ENCODE peak calls at places on chromosomes 13 and 19, in seven cellular contexts. Q is heart right ventricle; J is testis; D is BJ; T is stimulated activated CD4-positive, alpha-beta T cell treated with anti-CD3 and anti-CD28 coated beads, Interleukin-2, amount 100 ng/mL, for 48 hours; E is PC-3; Y is Panc1. X is an unnamed sample.

GRCh38 chr13:21478881-21479808 is 20.0 kb upstream of the ZDHHC20 start:
- DNase-seq in E (peak), T (peak), J (peak), Q (no peak), Y (peak), D (peak), X (peak)

GRCh38 chr13:71712988-71713653 is 153.9 kb downstream of the DACH1 start:
- DNase-seq in D (no peak), J (no peak), Y (no peak), Q (no peak), T (no peak), E (no peak), X (no peak)

GRCh38 chr13:46864941-46865340 is 31.9 kb downstream of the HTR2A start:
- DNase-seq in E (peak), J (no peak), Y (no peak), D (no peak), T (no peak), Q (no peak), X (no peak)

GRCh38 chr13:29835280-29836061 is 14.9 kb downstream of the UBL3 start:
- DNase-seq in J (no peak), Q (no peak), D (no peak), E (no peak), T (no peak), Y (no peak), X (no peak)

GRCh38 chr19:4103073-4103418 is 20.9 kb downstream of the MAP2K2 start:
- DNase-seq in J (no peak), E (peak), Y (no peak), T (no peak), Q (no peak), D (no peak), X (no peak)

GRCh38 chr13:41751277-41751676 is 209.6 kb downstream of the VWA8 start:
- DNase-seq in E (no peak), T (no peak), D (no peak), Q (no peak), J (peak), Y (no peak), X (peak)

GRCh38 chr19:46392252-46392801 is 21.0 kb downstream of the CCDC8 start:
- DNase-seq in J (no peak), E (no peak), Y (no peak), D (peak), Q (no peak), T (no peak), X (no peak)

GRCh38 chr13:57787058-57787791 is 155.7 kb downstream of the PCDH17 start:
- DNase-seq in D (no peak), Y (no peak), Q (no peak), T (no peak), J (peak), E (no peak), X (no peak)

GRCh38 chr19:35843676-35844481 is 8.4 kb downstream of the NPHS1 start:
- DNase-seq in Q (no peak), J (peak), E (no peak), T (no peak), D (no peak), Y (no peak), X (no peak)

GRCh38 chr13:66154981-66155380 is 1075.2 kb downstream of the PCDH9 start:
- DNase-seq in J (no peak), D (peak), Y (no peak), E (no peak), Q (no peak), T (no peak), X (no peak)

GRCh38 chr13:27620377-27621115 is at the start of gene LNX2:
- DNase-seq in E (peak), J (peak), Q (peak), Y (no peak), D (peak), T (peak), X (peak)

GRCh38 chr19:35002037-35002535 is 2.0 kb downstream of the GRAMD1A start:
- DNase-seq in Q (no peak), T (no peak), J (no peak), E (no peak), Y (no peak), D (no peak), X (no peak)

GRCh38 chr19:38033658-38034150 is 126.7 kb downstream of the SIPA1L3 start:
- DNase-seq in T (no peak), Y (no peak), E (no peak), J (no peak), Q (no peak), D (no peak), X (no peak)

GRCh38 chr13:49098198-49098597 is 121.9 kb upstream of the MLNR start:
- DNase-seq in Q (no peak), Y (no peak), J (no peak), E (peak), D (peak), T (no peak), X (peak)

GRCh38 chr13:27304611-27305010 is 34.0 kb downstream of the RASL11A start:
- DNase-seq in Q (no peak), T (no peak), J (no peak), Y (no peak), E (no peak), D (no peak), X (no peak)

GRCh38 chr19:40302224-40303011 is 17.3 kb upstream of the AKT2 start:
- DNase-seq in D (no peak), E (no peak), Y (no peak), T (no peak), Q (no peak), J (peak), X (no peak)

GRCh38 chr13:50244913-50245574 is 229.8 kb downstream of the KCNRG start:
- DNase-seq in E (peak), Q (no peak), T (peak), D (peak), Y (peak), J (no peak), X (peak)

GRCh38 chr13:35854286-35854685 is 276.9 kb downstream of the DCLK1 start:
- DNase-seq in J (no peak), Y (no peak), D (no peak), Q (no peak), T (no peak), E (no peak), X (no peak)

GRCh38 chr13:50712469-50712868 is 131.0 kb downstream of the DLEU7 start:
- DNase-seq in E (no peak), Y (no peak), J (no peak), T (no peak), Q (no peak), D (no peak), X (no peak)

GRCh38 chr13:24644051-24644450 is 36.2 kb upstream of the ATP12A start:
- DNase-seq in T (no peak), Y (no peak), D (no peak), Q (no peak), J (no peak), E (peak), X (no peak)

GRCh38 chr13:29361716-29362115 is 233.8 kb downstream of the SLC7A1 start:
- DNase-seq in D (no peak), E (no peak), T (no peak), Q (no peak), J (peak), Y (no peak), X (no peak)

GRCh38 chr19:4077800-4078683 is 11.3 kb upstream of the ZBTB7A start:
- DNase-seq in Q (peak), J (peak), D (no peak), T (no peak), Y (no peak), E (peak), X (no peak)

GRCh38 chr13:28012896-28013295 is 24.4 kb upstream of the URAD start:
- DNase-seq in T (no peak), Q (no peak), Y (no peak), D (no peak), J (no peak), E (peak), X (no peak)

GRCh38 chr13:106132216-106132615 is 403.2 kb downstream of the EFNB2 start:
- DNase-seq in E (no peak), Q (no peak), D (no peak), T (no peak), J (no peak), Y (no peak), X (no peak)

GRCh38 chr13:87671824-87672603 is 843 bp downstream of the SLITRK5 start:
- DNase-seq in J (no peak), T (no peak), Q (no peak), E (no peak), Y (no peak), D (no peak), X (no peak)

GRCh38 chr13:73702419-73703071 is 431.7 kb downstream of the KLF12 start:
- DNase-seq in Y (no peak), J (no peak), Q (no peak), E (peak), T (no peak), D (no peak), X (no peak)

GRCh38 chr13:112205990-112206389 is 139.0 kb downstream of the SOX1 start:
- DNase-seq in D (no peak), Q (no peak), Y (no peak), J (no peak), E (no peak), T (no peak), X (no peak)

GRCh38 chr19:45569619-45570421 is 14.8 kb downstream of the OPA3 start:
- DNase-seq in T (peak), Y (no peak), Q (peak), J (peak), D (no peak), E (peak), X (no peak)

GRCh38 chr13:74301200-74302063 is 167.2 kb upstream of the KLF12 start:
- DNase-seq in T (no peak), Q (no peak), J (no peak), E (no peak), Y (no peak), D (no peak), X (no peak)

GRCh38 chr13:77859450-77859849 is 59.2 kb downstream of the EDNRB start:
- DNase-seq in D (no peak), T (no peak), Y (no peak), Q (no peak), E (no peak), J (peak), X (peak)

GRCh38 chr13:77563110-77563509 is 27.6 kb downstream of the SCEL start:
- DNase-seq in E (peak), Q (no peak), J (no peak), D (no peak), Y (no peak), T (no peak), X (no peak)

GRCh38 chr13:39773833-39774232 is 118.4 kb downstream of the COG6 start:
- DNase-seq in T (no peak), D (no peak), J (no peak), Q (no peak), Y (no peak), E (peak), X (no peak)

X was measured in AG09319.